ENCODE peak calls at places on chromosomes 6 and 20, in four cellular contexts. One of them, this sample, is unnamed.

GRCh38 chr6:28525496-28526039 is at the start of gene GPX5:
- DNase-seq in cardiac muscle cell: no peak
- DNase-seq in hepatocyte: no peak
- DNase-seq in iPS DF 6.9: no peak
- DNase-seq in this sample: no peak

GRCh38 chr6:87341899-87342298 is 2.7 kb upstream of the C6orf163 start:
- DNase-seq in hepatocyte: no peak
- DNase-seq in iPS DF 6.9: no peak
- DNase-seq in cardiac muscle cell: no peak
- DNase-seq in this sample: no peak

GRCh38 chr6:29770286-29770685 is 47.1 kb downstream of the HLA-F start:
- DNase-seq in cardiac muscle cell: no peak
- DNase-seq in iPS DF 6.9: no peak
- DNase-seq in hepatocyte: no peak
- DNase-seq in this sample: no peak

GRCh38 chr6:169905041-169905807 is 153.8 kb downstream of the ERMARD start:
- DNase-seq in hepatocyte: peak; percentile 41
- DNase-seq in iPS DF 6.9: no peak
- DNase-seq in cardiac muscle cell: no peak
- DNase-seq in this sample: peak; percentile 26

GRCh38 chr6:154361476-154361875 is 4.9 kb upstream of the IPCEF1 start:
- DNase-seq in iPS DF 6.9: no peak
- DNase-seq in cardiac muscle cell: no peak
- DNase-seq in hepatocyte: no peak
- DNase-seq in this sample: no peak

GRCh38 chr20:6265204-6265904 is 142.5 kb upstream of the FERMT1 start:
- DNase-seq in iPS DF 6.9: no peak
- DNase-seq in hepatocyte: peak; percentile 74
- DNase-seq in cardiac muscle cell: peak; percentile 86
- DNase-seq in this sample: no peak

GRCh38 chr20:15098351-15098750 is 760.9 kb upstream of the FLRT3 start:
- DNase-seq in hepatocyte: no peak
- DNase-seq in iPS DF 6.9: no peak
- DNase-seq in cardiac muscle cell: no peak
- DNase-seq in this sample: no peak

GRCh38 chr6:111866857-111867256 is 6.4 kb downstream of the FYN start:
- DNase-seq in cardiac muscle cell: no peak
- DNase-seq in hepatocyte: no peak
- DNase-seq in iPS DF 6.9: no peak
- DNase-seq in this sample: no peak

GRCh38 chr20:4297141-4297826 is 281.9 kb upstream of the RNF24 start:
- DNase-seq in hepatocyte: no peak
- DNase-seq in iPS DF 6.9: no peak
- DNase-seq in cardiac muscle cell: no peak
- DNase-seq in this sample: peak; percentile 31

GRCh38 chr6:24439858-24440539 is 37.3 kb downstream of the MRS2 start:
- DNase-seq in cardiac muscle cell: no peak
- DNase-seq in iPS DF 6.9: no peak
- DNase-seq in hepatocyte: no peak
- DNase-seq in this sample: no peak

GRCh38 chr6:153392156-153392555 is 261.1 kb upstream of the RGS17 start:
- DNase-seq in hepatocyte: no peak
- DNase-seq in iPS DF 6.9: no peak
- DNase-seq in cardiac muscle cell: no peak
- DNase-seq in this sample: no peak

GRCh38 chr6:53347250-53347920 is 1.4 kb downstream of the ELOVL5 start:
- DNase-seq in hepatocyte: peak; percentile 28
- DNase-seq in cardiac muscle cell: peak; percentile 42
- DNase-seq in iPS DF 6.9: no peak
- DNase-seq in this sample: no peak

GRCh38 chr6:27415898-27416297 is 27.3 kb downstream of the ZNF391 start:
- DNase-seq in hepatocyte: no peak
- DNase-seq in iPS DF 6.9: no peak
- DNase-seq in cardiac muscle cell: no peak
- DNase-seq in this sample: no peak

GRCh38 chr6:112432853-112433252 is 85.7 kb downstream of the RFPL4B start:
- DNase-seq in hepatocyte: no peak
- DNase-seq in iPS DF 6.9: no peak
- DNase-seq in cardiac muscle cell: no peak
- DNase-seq in this sample: no peak

GRCh38 chr6:72084992-72085569 is 198.7 kb downstream of the RIMS1 start:
- DNase-seq in iPS DF 6.9: no peak
- DNase-seq in hepatocyte: peak; percentile 26
- DNase-seq in cardiac muscle cell: peak; percentile 24
- DNase-seq in this sample: no peak

GRCh38 chr20:62552613-62553012 is 76.8 kb upstream of the GATA5 start:
- DNase-seq in cardiac muscle cell: no peak
- DNase-seq in iPS DF 6.9: no peak
- DNase-seq in hepatocyte: no peak
- DNase-seq in this sample: no peak

GRCh38 chr20:5000263-5001173 is 792 bp downstream of the SLC23A2 start:
- DNase-seq in cardiac muscle cell: peak; percentile 27
- DNase-seq in iPS DF 6.9: no peak
- DNase-seq in hepatocyte: peak; percentile 34
- DNase-seq in this sample: peak; percentile 80

GRCh38 chr6:40355532-40355931 is 231.6 kb downstream of the LRFN2 start:
- DNase-seq in cardiac muscle cell: no peak
- DNase-seq in iPS DF 6.9: no peak
- DNase-seq in hepatocyte: no peak
- DNase-seq in this sample: no peak

GRCh38 chr6:85192596-85192995 is 257.3 kb upstream of the NT5E start:
- DNase-seq in hepatocyte: no peak
- DNase-seq in cardiac muscle cell: no peak
- DNase-seq in iPS DF 6.9: no peak
- DNase-seq in this sample: no peak

GRCh38 chr6:131029661-131030297 is 33.3 kb downstream of the EPB41L2 start:
- DNase-seq in iPS DF 6.9: no peak
- DNase-seq in cardiac muscle cell: peak; percentile 12
- DNase-seq in hepatocyte: no peak
- DNase-seq in this sample: no peak

GRCh38 chr6:27517928-27518787 is 45.3 kb upstream of the ZNF184 start:
- DNase-seq in iPS DF 6.9: no peak
- DNase-seq in cardiac muscle cell: no peak
- DNase-seq in hepatocyte: no peak
- DNase-seq in this sample: no peak

GRCh38 chr20:44720617-44720993 is 5.4 kb downstream of the CCN5 start:
- DNase-seq in cardiac muscle cell: no peak
- DNase-seq in hepatocyte: no peak
- DNase-seq in iPS DF 6.9: no peak
- DNase-seq in this sample: peak; percentile 92

GRCh38 chr6:3913077-3913957 is 64.1 kb downstream of the FAM50B start:
- DNase-seq in hepatocyte: peak; percentile 77
- DNase-seq in cardiac muscle cell: no peak
- DNase-seq in iPS DF 6.9: no peak
- DNase-seq in this sample: peak; percentile 80

GRCh38 chr6:3579652-3580051 is 122.8 kb upstream of the SLC22A23 start:
- DNase-seq in iPS DF 6.9: no peak
- DNase-seq in hepatocyte: no peak
- DNase-seq in cardiac muscle cell: no peak
- DNase-seq in this sample: no peak

GRCh38 chr20:54727490-54727889 is 252.1 kb downstream of the DOK5 start:
- DNase-seq in iPS DF 6.9: no peak
- DNase-seq in cardiac muscle cell: no peak
- DNase-seq in hepatocyte: no peak
- DNase-seq in this sample: no peak

GRCh38 chr6:20789162-20789561 is 254.9 kb downstream of the CDKAL1 start:
- DNase-seq in cardiac muscle cell: no peak
- DNase-seq in iPS DF 6.9: no peak
- DNase-seq in hepatocyte: peak; percentile 13
- DNase-seq in this sample: no peak

GRCh38 chr6:37538107-37538506 is 38.4 kb upstream of the CCDC167 start:
- DNase-seq in cardiac muscle cell: no peak
- DNase-seq in iPS DF 6.9: no peak
- DNase-seq in hepatocyte: no peak
- DNase-seq in this sample: no peak

GRCh38 chr6:43645613-43645964 is 753 bp downstream of the RSPH9 start:
- DNase-seq in iPS DF 6.9: no peak
- DNase-seq in cardiac muscle cell: no peak
- DNase-seq in hepatocyte: no peak
- DNase-seq in this sample: no peak
- H3K27ac ChIP-seq in iPS DF 6.9: no peak overlapping the region
- H3K27ac ChIP-seq in cardiac muscle cell: peak overlapping the region; percentile 25
- H3K27ac ChIP-seq in hepatocyte: peak overlapping the region; percentile 61
- H3K27ac ChIP-seq in this sample: no peak overlapping the region

DNA sequence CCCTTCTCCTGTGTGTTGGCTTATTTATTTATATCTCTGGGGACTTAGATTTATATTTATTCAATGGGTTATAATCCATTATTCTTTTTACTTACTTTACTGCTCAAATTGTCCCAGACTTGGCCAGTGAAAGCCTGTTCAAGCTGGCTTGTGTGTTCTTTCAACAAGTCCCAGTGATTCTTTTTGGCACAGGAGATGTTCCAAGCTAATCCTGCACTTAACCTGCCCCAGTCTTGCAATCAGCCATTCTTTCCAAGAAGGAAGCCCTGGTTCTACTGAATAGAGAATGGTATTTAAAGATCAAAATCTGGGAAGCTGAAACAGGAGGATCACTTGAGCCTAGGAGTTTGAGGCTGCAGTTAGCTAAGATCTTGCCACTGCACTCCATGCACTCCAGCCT is 26.7 kb downstream of the GCNT2 start:
- DNase-seq in hepatocyte: no peak
- DNase-seq in cardiac muscle cell: no peak
- DNase-seq in iPS DF 6.9: no peak
- DNase-seq in this sample: no peak
- H3K4me1 ChIP-seq in hepatocyte: no peaks in the 10 kb centered on the region
- H3K4me1 ChIP-seq in cardiac muscle cell: peaks cover 10% of the 10 kb centered on the region
- H3K4me1 ChIP-seq in iPS DF 6.9: no peaks in the 10 kb centered on the region
- H3K4me1 ChIP-seq in this sample: peaks cover 5% of the 10 kb centered on the region

DNA sequence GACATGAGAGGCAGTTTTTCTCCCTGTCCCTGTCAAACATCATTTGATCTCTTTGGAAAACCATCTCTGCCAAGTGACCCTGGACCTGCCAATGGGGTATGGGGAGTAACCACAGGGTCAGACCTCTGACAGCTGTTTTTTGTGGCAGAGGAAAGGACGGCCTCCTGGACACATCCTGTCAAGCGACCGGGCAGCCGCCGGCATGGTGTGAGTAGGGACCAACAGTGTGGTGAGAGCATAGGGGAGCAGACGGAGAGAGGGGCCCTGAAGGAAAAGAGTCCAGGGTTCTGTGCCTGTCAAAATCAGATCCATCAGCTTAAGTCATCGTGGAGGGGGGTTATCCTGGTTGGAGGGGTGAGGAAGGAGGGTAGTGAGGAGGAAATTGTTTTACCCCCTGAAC is 10.1 kb downstream of the DNTTIP1 start:
- DNase-seq in cardiac muscle cell: no peak
- DNase-seq in iPS DF 6.9: no peak
- DNase-seq in hepatocyte: no peak
- DNase-seq in this sample: no peak
- H3K4me3 ChIP-seq in cardiac muscle cell: no peak overlapping the region
- H3K4me3 ChIP-seq in iPS DF 6.9: no peak overlapping the region
- H3K4me3 ChIP-seq in hepatocyte: no peak overlapping the region
- H3K4me3 ChIP-seq in this sample: no peak overlapping the region

DNA sequence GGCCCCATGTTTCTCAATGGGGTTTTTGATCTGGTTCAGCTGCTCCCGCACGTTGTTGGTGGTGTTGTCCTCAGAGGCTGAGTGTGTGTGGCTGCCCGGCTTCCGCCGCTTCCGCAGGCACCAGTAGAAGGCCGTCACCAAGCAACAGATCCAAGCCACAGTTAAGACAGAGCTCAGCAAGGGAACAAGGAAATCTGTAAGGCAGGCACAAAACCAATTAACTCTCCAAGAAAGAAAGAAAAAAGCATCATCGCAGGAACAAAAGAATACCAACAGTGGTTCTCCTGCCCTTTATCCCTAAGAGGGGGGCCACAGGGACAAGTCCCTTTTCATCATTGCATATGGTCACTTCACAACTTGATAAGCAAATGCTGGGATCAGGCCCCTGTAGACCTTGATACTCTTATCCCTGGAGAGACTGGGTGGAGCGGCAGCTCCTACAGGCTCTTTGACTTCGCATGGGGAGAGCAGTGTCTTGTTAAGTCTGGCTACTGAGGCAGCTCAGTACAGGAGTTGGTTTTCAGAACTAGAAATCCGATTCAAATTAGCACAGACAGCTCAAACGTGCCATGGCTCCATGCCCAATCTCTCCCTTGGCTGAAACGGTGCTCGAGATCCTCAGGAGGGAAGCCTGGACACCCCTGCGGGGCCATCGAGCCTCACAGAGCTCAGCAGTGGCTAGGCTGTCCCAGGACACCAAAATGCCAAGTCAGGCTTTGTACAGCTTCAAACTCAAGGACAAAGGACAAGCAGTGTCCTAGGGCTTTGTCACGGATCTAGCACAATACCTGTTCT is 33.8 kb downstream of the JAG1 start:
- DNase-seq in cardiac muscle cell: no peak
- DNase-seq in hepatocyte: no peak
- DNase-seq in iPS DF 6.9: no peak
- DNase-seq in this sample: peak; percentile 91
- H3K27ac ChIP-seq in cardiac muscle cell: peak overlapping the region; percentile 51
- H3K27ac ChIP-seq in hepatocyte: no peak overlapping the region
- H3K27ac ChIP-seq in iPS DF 6.9: no peak overlapping the region
- H3K27ac ChIP-seq in this sample: peak overlapping the region; percentile 99

GRCh38 chr20:63696628-63697356 is at the start of gene TNFRSF6B:
- DNase-seq in iPS DF 6.9: no peak
- DNase-seq in cardiac muscle cell: peak; percentile 39
- DNase-seq in hepatocyte: no peak
- DNase-seq in this sample: peak; percentile 67
- H3K4me1 ChIP-seq in iPS DF 6.9: peaks cover 1% of the 10 kb centered on the region
- H3K4me1 ChIP-seq in cardiac muscle cell: peaks cover 6% of the 10 kb centered on the region
- H3K4me1 ChIP-seq in hepatocyte: peaks cover 10% of the 10 kb centered on the region
- H3K4me1 ChIP-seq in this sample: peaks cover 34% of the 10 kb centered on the region

GRCh38 chr6:167839343-167839742 is 12.6 kb downstream of the AFDN start:
- DNase-seq in iPS DF 6.9: no peak
- DNase-seq in hepatocyte: no peak
- DNase-seq in cardiac muscle cell: no peak
- DNase-seq in this sample: no peak

GRCh38 chr6:167838207-167838748 is 11.6 kb downstream of the AFDN start:
- DNase-seq in hepatocyte: no peak
- DNase-seq in cardiac muscle cell: no peak
- DNase-seq in iPS DF 6.9: no peak
- DNase-seq in this sample: no peak

GRCh38 chr6:167835260-167835659 is 8.5 kb downstream of the AFDN start:
- DNase-seq in cardiac muscle cell: no peak
- DNase-seq in hepatocyte: no peak
- DNase-seq in iPS DF 6.9: no peak
- DNase-seq in this sample: no peak

GRCh38 chr6:167839755-167840154 is 13.0 kb downstream of the AFDN start:
- DNase-seq in iPS DF 6.9: no peak
- DNase-seq in cardiac muscle cell: no peak
- DNase-seq in hepatocyte: no peak
- DNase-seq in this sample: no peak

DNA sequence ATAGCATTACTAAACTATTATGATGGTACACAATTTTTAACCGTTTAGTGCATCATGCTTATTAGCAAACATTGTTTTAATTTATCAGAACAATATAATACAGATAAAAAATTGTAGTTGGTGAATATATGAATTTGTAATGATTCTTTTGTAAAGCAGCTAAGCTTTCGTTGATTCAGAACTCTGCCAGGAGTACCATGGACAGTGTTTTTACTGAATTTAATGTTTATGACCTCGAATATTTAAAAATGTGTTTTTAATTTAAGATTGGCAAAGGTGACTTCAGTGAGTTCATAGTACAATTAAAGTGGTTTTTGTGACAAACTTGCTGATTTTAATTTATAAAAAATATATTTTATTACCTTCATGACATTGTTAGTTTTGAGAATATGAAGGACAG is 10.0 kb downstream of the AFDN start:
- DNase-seq in iPS DF 6.9: no peak
- DNase-seq in cardiac muscle cell: no peak
- DNase-seq in hepatocyte: no peak
- DNase-seq in this sample: no peak
- H3K4me3 ChIP-seq in iPS DF 6.9: no peak overlapping the region
- H3K4me3 ChIP-seq in cardiac muscle cell: no peak overlapping the region
- H3K4me3 ChIP-seq in hepatocyte: no peak overlapping the region
- H3K4me3 ChIP-seq in this sample: no peak overlapping the region